ENCODE peak calls at places on chromosome 18, in five cellular contexts. One of them, this sample, is unnamed.

GRCh38 chr18:44637210-44638051 is 43.3 kb upstream of the SETBP1 start:
- DNase-seq in SK-N-SH: no peak
- DNase-seq in K562: no peak
- DNase-seq in HCT116: no peak
- DNase-seq in GM12878: no peak
- DNase-seq in this sample: no peak

GRCh38 chr18:11548940-11549551 is 60.4 kb upstream of the SLC35G4 start:
- DNase-seq in SK-N-SH: no peak
- DNase-seq in HCT116: no peak
- DNase-seq in K562: peak
- DNase-seq in GM12878: no peak
- DNase-seq in this sample: no peak

GRCh38 chr18:63099848-63100625 is 219.5 kb downstream of the BCL2 start:
- DNase-seq in K562: no peak
- DNase-seq in HCT116: no peak
- DNase-seq in GM12878: peak
- DNase-seq in SK-N-SH: no peak
- DNase-seq in this sample: no peak

GRCh38 chr18:21314721-21315120 is 72.7 kb downstream of the GREB1L start:
- DNase-seq in SK-N-SH: no peak
- DNase-seq in GM12878: no peak
- DNase-seq in HCT116: peak
- DNase-seq in K562: no peak
- DNase-seq in this sample: no peak

GRCh38 chr18:45854036-45854586 is 28.6 kb downstream of the SIGLEC15 start:
- DNase-seq in SK-N-SH: no peak
- DNase-seq in K562: no peak
- DNase-seq in GM12878: no peak
- DNase-seq in HCT116: no peak
- DNase-seq in this sample: no peak

GRCh38 chr18:74082476-74083070 is 65.1 kb downstream of the FBXO15 start:
- DNase-seq in HCT116: peak
- DNase-seq in SK-N-SH: peak
- DNase-seq in K562: no peak
- DNase-seq in GM12878: peak
- DNase-seq in this sample: peak

GRCh38 chr18:53941601-53942335 is 282.7 kb downstream of the MBD2 start:
- DNase-seq in SK-N-SH: no peak
- DNase-seq in GM12878: no peak
- DNase-seq in K562: no peak
- DNase-seq in HCT116: no peak
- DNase-seq in this sample: no peak

GRCh38 chr18:67104700-67105284 is 411.7 kb downstream of the DSEL start:
- DNase-seq in K562: peak
- DNase-seq in GM12878: no peak
- DNase-seq in SK-N-SH: peak
- DNase-seq in HCT116: no peak
- DNase-seq in this sample: peak

GRCh38 chr18:54323970-54324369 is 33.7 kb downstream of the STARD6 start:
- DNase-seq in GM12878: no peak
- DNase-seq in SK-N-SH: no peak
- DNase-seq in K562: no peak
- DNase-seq in HCT116: no peak
- DNase-seq in this sample: no peak

GRCh38 chr18:79851981-79852380 is 54.2 kb downstream of the KCNG2 start:
- DNase-seq in HCT116: no peak
- DNase-seq in GM12878: no peak
- DNase-seq in SK-N-SH: no peak
- DNase-seq in K562: no peak
- DNase-seq in this sample: no peak

GRCh38 chr18:11258014-11258413 is 108.6 kb upstream of the PIEZO2 start:
- DNase-seq in SK-N-SH: peak
- DNase-seq in K562: no peak
- DNase-seq in GM12878: no peak
- DNase-seq in HCT116: no peak
- DNase-seq in this sample: no peak

GRCh38 chr18:69838620-69839411 is 108.9 kb downstream of the CD226 start:
- DNase-seq in K562: peak
- DNase-seq in SK-N-SH: peak
- DNase-seq in GM12878: peak
- DNase-seq in HCT116: peak
- DNase-seq in this sample: peak

GRCh38 chr18:33804258-33804657 is 226.2 kb downstream of the ASXL3 start:
- DNase-seq in K562: no peak
- DNase-seq in SK-N-SH: no peak
- DNase-seq in HCT116: no peak
- DNase-seq in GM12878: no peak
- DNase-seq in this sample: no peak

GRCh38 chr18:64659186-64659585 is 510.3 kb upstream of the LINC00305 start:
- DNase-seq in K562: no peak
- DNase-seq in HCT116: no peak
- DNase-seq in SK-N-SH: no peak
- DNase-seq in GM12878: no peak
- DNase-seq in this sample: no peak

GRCh38 chr18:2994603-2995432 is 18.1 kb downstream of the LPIN2 start:
- DNase-seq in GM12878: no peak
- DNase-seq in SK-N-SH: no peak
- DNase-seq in K562: peak
- DNase-seq in HCT116: no peak
- DNase-seq in this sample: no peak

GRCh38 chr18:78792094-78792493 is 187.5 kb upstream of the SALL3 start:
- DNase-seq in GM12878: no peak
- DNase-seq in HCT116: no peak
- DNase-seq in SK-N-SH: no peak
- DNase-seq in K562: no peak
- DNase-seq in this sample: no peak
- TF ChIP-seq ZBTB33 in GM12878: no peak
- TF ChIP-seq ZBTB33 in HCT116: no peak
- TF ChIP-seq ZBTB33 in SK-N-SH: no peak
- TF ChIP-seq ZBTB33 in K562: no peak
- TF ChIP-seq ZBTB33 in this sample: no peak

DNA sequence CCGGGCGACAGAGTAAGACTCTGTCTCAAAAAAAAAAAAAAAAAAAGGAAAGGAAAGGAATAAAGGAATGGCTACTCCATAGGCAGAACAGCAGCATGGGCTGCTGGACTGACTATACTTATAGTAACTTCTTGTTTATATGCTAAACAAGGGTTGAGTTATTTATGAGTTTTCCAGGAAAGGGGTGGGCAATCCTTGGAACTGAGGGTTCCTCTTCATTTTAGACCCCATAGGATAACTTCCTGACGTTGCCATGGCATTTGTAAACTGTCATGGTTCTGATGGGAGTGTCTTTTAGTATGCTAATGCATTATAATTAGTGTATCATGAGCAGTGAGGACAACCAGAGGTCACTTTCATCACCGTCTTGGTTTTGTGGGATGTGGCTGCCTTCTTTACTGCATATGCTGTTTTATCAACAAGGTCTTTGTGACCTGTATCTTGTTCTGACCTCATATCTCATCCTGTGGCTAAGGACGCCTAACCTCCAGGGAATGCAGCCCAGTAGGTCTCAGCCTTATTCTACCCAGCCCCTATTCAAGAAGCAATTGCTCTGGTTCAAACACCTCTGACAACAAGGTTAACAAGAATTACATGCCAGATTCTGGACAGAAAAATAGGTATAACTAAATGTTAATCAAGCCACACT is 98.5 kb upstream of the CABLES1 start:
- DNase-seq in HCT116: no peak
- DNase-seq in K562: no peak
- DNase-seq in SK-N-SH: no peak
- DNase-seq in GM12878: no peak
- DNase-seq in this sample: no peak
- TF ChIP-seq ZBTB33 in HCT116: no peak
- TF ChIP-seq ZBTB33 in K562: no peak
- TF ChIP-seq ZBTB33 in SK-N-SH: no peak
- TF ChIP-seq ZBTB33 in GM12878: no peak
- TF ChIP-seq ZBTB33 in this sample: no peak

DNA sequence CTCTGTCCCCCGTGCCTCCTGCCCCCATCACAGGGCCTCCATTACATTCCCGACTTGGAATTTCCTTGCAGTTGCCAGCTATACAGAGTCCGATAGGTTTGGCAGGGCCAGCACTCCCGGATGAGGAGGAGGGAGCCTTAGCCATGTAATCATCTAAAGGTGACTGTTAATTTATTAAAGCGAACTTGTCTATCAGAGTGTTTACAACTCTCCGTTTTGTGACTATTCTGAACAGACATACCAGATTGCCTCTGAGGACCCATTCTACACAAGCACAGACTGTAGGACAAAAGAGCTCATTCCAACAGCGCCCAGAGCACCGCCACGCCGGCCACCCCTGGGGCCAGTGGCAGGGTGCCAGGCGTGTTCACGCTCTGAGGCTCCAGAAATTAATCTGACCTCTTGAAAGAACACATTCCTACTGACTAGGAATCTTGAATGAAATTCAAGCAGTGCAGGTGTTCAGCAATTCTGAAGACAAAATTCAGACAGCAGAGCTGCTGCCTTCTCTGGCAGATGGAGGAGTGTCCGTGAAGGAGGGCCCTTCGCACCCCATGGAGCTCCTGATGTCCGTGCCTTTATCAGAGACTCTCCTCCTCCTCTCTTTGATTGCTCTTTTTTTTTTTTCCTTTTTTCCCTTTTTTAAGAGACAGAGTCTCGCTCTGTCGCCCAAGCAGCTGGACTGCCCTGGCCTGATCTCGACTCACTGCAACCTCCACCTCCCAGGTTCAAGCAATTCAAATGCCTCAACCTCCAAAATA is 58.1 kb upstream of the RALBP1 start:
- DNase-seq in K562: no peak
- DNase-seq in GM12878: no peak
- DNase-seq in SK-N-SH: no peak
- DNase-seq in HCT116: no peak
- DNase-seq in this sample: no peak
- TF ChIP-seq ZBTB33 in K562: peak
- TF ChIP-seq ZBTB33 in GM12878: no peak
- TF ChIP-seq ZBTB33 in SK-N-SH: no peak
- TF ChIP-seq ZBTB33 in HCT116: no peak
- TF ChIP-seq ZBTB33 in this sample: no peak

GRCh38 chr18:52152036-52152435 is 188.0 kb upstream of the DCC start:
- DNase-seq in GM12878: no peak
- DNase-seq in SK-N-SH: no peak
- DNase-seq in K562: no peak
- DNase-seq in HCT116: no peak
- DNase-seq in this sample: no peak
- TF ChIP-seq ZBTB33 in GM12878: no peak
- TF ChIP-seq ZBTB33 in SK-N-SH: no peak
- TF ChIP-seq ZBTB33 in K562: no peak
- TF ChIP-seq ZBTB33 in HCT116: no peak
- TF ChIP-seq ZBTB33 in this sample: no peak

DNA sequence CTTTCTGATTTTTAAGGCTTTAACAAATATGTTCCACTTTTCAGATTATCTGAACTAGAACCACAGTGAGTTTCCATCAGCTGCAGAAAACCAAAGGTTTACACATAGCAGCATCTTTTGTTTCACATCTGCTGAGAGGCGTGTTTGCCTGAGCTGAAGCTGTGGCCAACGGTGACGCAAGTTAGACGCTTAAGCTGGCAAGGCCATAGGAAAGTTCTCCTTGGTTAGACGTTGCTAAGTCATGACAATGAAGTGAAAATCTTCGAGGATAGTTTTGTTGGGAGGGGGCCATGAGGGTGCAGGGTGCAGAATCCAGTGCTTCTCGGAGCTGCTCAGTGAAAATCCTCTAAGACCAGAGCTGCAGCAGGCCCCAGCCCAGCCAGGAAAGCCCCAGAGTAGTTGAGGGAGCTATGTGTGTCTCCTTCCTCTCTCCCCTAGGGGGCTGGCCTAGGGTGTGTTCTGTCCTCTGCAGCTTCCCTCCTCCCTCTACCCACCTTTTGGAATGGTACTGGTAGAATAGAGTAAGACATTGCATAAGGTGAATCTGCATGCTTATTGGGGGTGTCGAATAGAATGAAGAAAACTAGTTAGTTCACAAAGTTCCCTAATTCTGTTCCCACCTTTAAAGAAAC is 105.4 kb downstream of the FHOD3 start:
- DNase-seq in HCT116: no peak
- DNase-seq in K562: no peak
- DNase-seq in GM12878: no peak
- DNase-seq in SK-N-SH: no peak
- DNase-seq in this sample: no peak
- TF ChIP-seq ZBTB33 in HCT116: no peak
- TF ChIP-seq ZBTB33 in K562: no peak
- TF ChIP-seq ZBTB33 in GM12878: no peak
- TF ChIP-seq ZBTB33 in SK-N-SH: no peak
- TF ChIP-seq ZBTB33 in this sample: no peak

This sample was measured in HepG2.